ENCODE peak calls at places on chromosomes 7 and 10, in ten cellular contexts. C is MCF 10A, N is fibroblast of lung, I is H7, D is mammary epithelial cell, E is HCT116, Q is endodermal cell, W is GM19239, R is retina, S is SHP77 treated with DMSO at 0.1 percent for 48 hours. Y is an unnamed sample.

GRCh38 chr10:112362833-112363232 is 11.1 kb upstream of the ACSL5 start:
- DNase-seq in E (no peak), R (no peak), N (peak), D (no peak), W (no peak), Q (no peak), C (peak), I (no peak), S (no peak), Y (no peak)

GRCh38 chr7:1956611-1957470 is 275.9 kb downstream of the MAD1L1 start:
- DNase-seq in S (no peak), C (no peak), N (no peak), D (no peak), Q (no peak), E (no peak), I (no peak), W (no peak), R (peak), Y (no peak)

GRCh38 chr7:38978474-38978873 is 765 bp downstream of the POU6F2 start:
- DNase-seq in C (no peak), Q (peak), S (peak), R (peak), I (no peak), D (no peak), W (no peak), N (no peak), E (no peak), Y (peak)

GRCh38 chr10:68154211-68154497 is 44.9 kb downstream of the MYPN start:
- DNase-seq in D (no peak), I (no peak), E (no peak), S (no peak), C (no peak), R (peak), W (no peak), N (peak), Q (peak), Y (peak)

GRCh38 chr10:118594392-118595063 is 920 bp downstream of the PRLHR start:
- DNase-seq in Q (peak), S (no peak), R (peak), W (peak), C (no peak), D (peak), E (no peak), I (peak), N (peak), Y (peak)

GRCh38 chr7:14807498-14807897 is 95.1 kb downstream of the DGKB start:
- DNase-seq in R (no peak), E (no peak), D (no peak), W (no peak), Q (no peak), I (no peak), N (no peak), S (no peak), C (no peak), Y (no peak)

GRCh38 chr10:112177247-112177646 is 6.3 kb downstream of the GPAM start:
- DNase-seq in N (no peak), E (no peak), R (no peak), D (no peak), C (no peak), I (no peak), Q (no peak), W (no peak), S (no peak), Y (no peak)

GRCh38 chr7:69941077-69941476 is 342.8 kb downstream of the AUTS2 start:
- DNase-seq in R (no peak), S (no peak), E (no peak), W (no peak), Q (no peak), N (no peak), C (no peak), D (no peak), I (no peak), Y (no peak)

Y was measured in left kidney.